ENCODE peak calls at places on chromosomes 2 and 18, in eight cellular contexts. F is GM19239; T is stomach; C is WTC11; S is stimulated activated CD4-positive, alpha-beta T cell treated with anti-CD3 and anti-CD28 coated beads, Interleukin-1b, Interleukin-23, amount 100 ng/mL, for 24 hours; P is foreskin fibroblast; I is activated gamma-delta T cell treated with Interleukin-2 at 50 U/mL for 16 hours; V is H9. J is an unnamed sample.

GRCh38 chr2:196365132-196365531 is 193.8 kb upstream of the STK17B start:
- DNase-seq in F (no peak), T (no peak), C (no peak), S (no peak), P (no peak), I (no peak), V (no peak), J (no peak)

GRCh38 chr2:188598551-188598950 is 306.9 kb downstream of the GULP1 start:
- DNase-seq in F (no peak), T (no peak), C (no peak), S (no peak), P (no peak), I (no peak), V (no peak), J (no peak)

GRCh38 chr2:135745545-135745944 is 3.9 kb downstream of the UBXN4 start:
- DNase-seq in F (no peak), T (no peak), C (no peak), S (no peak), P (peak; percentile 66), I (no peak), V (no peak), J (no peak)

GRCh38 chr2:129901754-129902415 is 77.6 kb upstream of the RAB6C start:
- DNase-seq in F (no peak), T (peak; percentile 20), C (no peak), S (no peak), P (no peak), I (no peak), V (peak; percentile 10), J (no peak)

GRCh38 chr18:29874519-29875098 is 1167.9 kb downstream of the DSC3 start:
- DNase-seq in F (no peak), T (no peak), C (peak; percentile 14), S (no peak), P (peak; percentile 1), I (no peak), V (peak; percentile 41), J (no peak)

GRCh38 chr2:241538838-241539615 is 19.5 kb upstream of the BOK start:
- DNase-seq in F (no peak), T (no peak), C (no peak), S (no peak), P (no peak), I (no peak), V (no peak), J (no peak)

GRCh38 chr18:46319793-46320192 is 215.6 kb downstream of the HAUS1 start:
- DNase-seq in F (no peak), T (no peak), C (no peak), S (no peak), P (no peak), I (no peak), V (no peak), J (no peak)

GRCh38 chr2:239903803-239904202 is 121.3 kb downstream of the NDUFA10 start:
- DNase-seq in F (no peak), T (no peak), C (no peak), S (no peak), P (no peak), I (no peak), V (peak; percentile 15), J (no peak)

GRCh38 chr2:156305121-156305520 is 27.4 kb downstream of the NR4A2 start:
- DNase-seq in F (no peak), T (no peak), C (no peak), S (no peak), P (peak; percentile 1), I (no peak), V (no peak), J (no peak)

GRCh38 chr2:191376981-191377629 is 131.9 kb downstream of the MYO1B start:
- DNase-seq in F (no peak), T (peak; percentile 52), C (no peak), S (no peak), P (peak; percentile 95), I (no peak), V (no peak), J (no peak)

GRCh38 chr2:12262681-12263436 is 453.9 kb upstream of the TRIB2 start:
- DNase-seq in F (no peak), T (no peak), C (no peak), S (no peak), P (peak; percentile 74), I (no peak), V (no peak), J (no peak)

GRCh38 chr18:22860807-22861206 is 72.3 kb upstream of the RBBP8 start:
- DNase-seq in F (no peak), T (no peak), C (no peak), S (no peak), P (no peak), I (no peak), V (no peak), J (no peak)

GRCh38 chr18:51537487-51537886 is 340.0 kb upstream of the MEX3C start:
- DNase-seq in F (no peak), T (no peak), C (peak; percentile 58), S (no peak), P (no peak), I (no peak), V (peak; percentile 78), J (no peak)

GRCh38 chr2:39377226-39377939 is 59.7 kb downstream of the MAP4K3 start:
- DNase-seq in F (no peak), T (no peak), C (no peak), S (no peak), P (no peak), I (no peak), V (no peak), J (no peak)